ENCODE peak calls at places on chromosomes 12 and 14, in eight cellular contexts. X is neural progenitor cell; W is naive thymus-derived CD8-positive, alpha-beta T cell; A is NB4; D is activated CD4-positive, alpha-beta T cell treated with anti-CD3 and anti-CD28 coated beads, Interleukin-2, amount 10 ng/mL, durations not matched to agents 7 days and 5 days; C is endodermal cell; Z is activated T-helper 9 cell treated with anti-CD3 and anti-CD28 coated beads, Interleukin-2, amount 50 U/mL, for 16 hours; F is nephron progenitor cell. S is an unnamed sample.

GRCh38 chr14:100622234-100622633 is 35.0 kb upstream of the BEGAIN start:
- DNase-seq in X (no peak), W (no peak), A (peak), D (no peak), C (peak), Z (no peak), F (no peak), S (no peak)

GRCh38 chr14:69980457-69981414 is 101.5 kb downstream of the SMOC1 start:
- DNase-seq in X (peak), W (no peak), A (no peak), D (no peak), C (no peak), Z (no peak), F (no peak), S (no peak)

GRCh38 chr12:108583971-108584370 is 13.9 kb downstream of the TMEM119 start:
- DNase-seq in X (peak), W (no peak), A (no peak), D (no peak), C (no peak), Z (no peak), F (no peak), S (no peak)

GRCh38 chr14:90429764-90430163 is 32.9 kb downstream of the CALM1 start:
- DNase-seq in X (no peak), W (no peak), A (no peak), D (no peak), C (no peak), Z (no peak), F (no peak), S (no peak)

GRCh38 chr12:52969828-52970569 is 21.1 kb downstream of the KRT18 start:
- DNase-seq in X (no peak), W (no peak), A (no peak), D (no peak), C (no peak), Z (no peak), F (peak), S (no peak)

GRCh38 chr12:9363145-9363544 is 154.9 kb upstream of the PZP start:
- DNase-seq in X (no peak), W (no peak), A (no peak), D (peak), C (peak), Z (no peak), F (no peak), S (peak)

GRCh38 chr12:104218935-104219334 is 3.4 kb downstream of the TXNRD1 start:
- DNase-seq in X (no peak), W (no peak), A (peak), D (no peak), C (no peak), Z (no peak), F (no peak), S (no peak)

GRCh38 chr12:110744176-110744575 is 1.5 kb upstream of the PPP1CC start:
- DNase-seq in X (peak), W (no peak), A (no peak), D (no peak), C (no peak), Z (no peak), F (peak), S (no peak)

GRCh38 chr14:73255693-73256225 is 18.5 kb downstream of the PAPLN start:
- DNase-seq in X (no peak), W (no peak), A (no peak), D (no peak), C (no peak), Z (no peak), F (no peak), S (no peak)

GRCh38 chr12:80794506-80794905 is 77.8 kb downstream of the MYF5 start:
- DNase-seq in X (peak), W (no peak), A (no peak), D (no peak), C (no peak), Z (no peak), F (no peak), S (no peak)

GRCh38 chr12:64528616-64529015 is 76.7 kb downstream of the TBK1 start:
- DNase-seq in X (no peak), W (no peak), A (peak), D (no peak), C (peak), Z (no peak), F (no peak), S (no peak)

GRCh38 chr14:106518054-106518943 is 991.9 kb downstream of the TMEM121 start:
- DNase-seq in X (no peak), W (peak), A (peak), D (peak), C (no peak), Z (peak), F (no peak), S (peak)

GRCh38 chr14:59293934-59294661 is 105.6 kb downstream of the DAAM1 start:
- DNase-seq in X (no peak), W (no peak), A (no peak), D (no peak), C (no peak), Z (no peak), F (no peak), S (no peak)

GRCh38 chr12:49910331-49911212 is 6.9 kb upstream of the FAIM2 start:
- DNase-seq in X (no peak), W (no peak), A (no peak), D (no peak), C (peak), Z (no peak), F (no peak), S (no peak)

GRCh38 chr12:11716794-11717532 is 67.5 kb downstream of the ETV6 start:
- DNase-seq in X (no peak), W (no peak), A (peak), D (no peak), C (no peak), Z (no peak), F (no peak), S (no peak)

GRCh38 chr12:110901401-110901800 is 19.0 kb downstream of the MYL2 start:
- DNase-seq in X (no peak), W (no peak), A (no peak), D (no peak), C (peak), Z (no peak), F (no peak), S (no peak)

GRCh38 chr12:120662879-120663278 is 22.5 kb downstream of the CABP1 start:
- DNase-seq in X (no peak), W (no peak), A (peak), D (no peak), C (no peak), Z (no peak), F (no peak), S (no peak)

GRCh38 chr14:92501891-92502351 is 11.7 kb upstream of the RIN3 start:
- DNase-seq in X (no peak), W (no peak), A (no peak), D (no peak), C (peak), Z (no peak), F (no peak), S (no peak)

GRCh38 chr12:72214163-72214562 is 58.0 kb upstream of the TRHDE start:
- DNase-seq in X (no peak), W (no peak), A (no peak), D (no peak), C (no peak), Z (no peak), F (no peak), S (no peak)

GRCh38 chr14:48731260-48731659 is 854.9 kb downstream of the RPS29 start:
- DNase-seq in X (no peak), W (no peak), A (no peak), D (no peak), C (no peak), Z (no peak), F (no peak), S (no peak)

GRCh38 chr14:106694638-106695393 is 1168.4 kb downstream of the TMEM121 start:
- DNase-seq in X (no peak), W (peak), A (peak), D (peak), C (no peak), Z (peak), F (no peak), S (peak)

GRCh38 chr12:56449622-56449984 is 377 bp upstream of the TIMELESS start:
- DNase-seq in X (no peak), W (no peak), A (no peak), D (no peak), C (no peak), Z (no peak), F (no peak), S (no peak)

GRCh38 chr14:32561520-32561919 is 232.4 kb downstream of the AKAP6 start:
- DNase-seq in X (peak), W (no peak), A (no peak), D (no peak), C (no peak), Z (no peak), F (no peak), S (no peak)

GRCh38 chr12:21265932-21266331 is 68.8 kb downstream of the SLCO1A2 start:
- DNase-seq in X (no peak), W (no peak), A (peak), D (no peak), C (no peak), Z (no peak), F (no peak), S (no peak)